ENCODE peak calls at places on chromosome 14, in five cellular contexts. One of them, this sample, is unnamed.

GRCh38 chr14:92780444-92780843 is 13.7 kb upstream of the GOLGA5 start:
- DNase-seq in AG09309: no peak
- DNase-seq in WERI-Rb-1: no peak
- DNase-seq in hepatocyte: no peak
- DNase-seq in sigmoid colon: no peak
- DNase-seq in this sample: no peak

GRCh38 chr14:52313903-52314481 is at the start of gene PTGER2:
- DNase-seq in hepatocyte: peak
- DNase-seq in sigmoid colon: peak
- DNase-seq in AG09309: peak
- DNase-seq in WERI-Rb-1: peak
- DNase-seq in this sample: peak

GRCh38 chr14:72643317-72643801 is 250.5 kb downstream of the DPF3 start:
- DNase-seq in sigmoid colon: no peak
- DNase-seq in hepatocyte: peak
- DNase-seq in WERI-Rb-1: peak
- DNase-seq in AG09309: peak
- DNase-seq in this sample: peak

GRCh38 chr14:71711619-71712018 is 220.6 kb upstream of the RGS6 start:
- DNase-seq in sigmoid colon: no peak
- DNase-seq in hepatocyte: peak
- DNase-seq in AG09309: peak
- DNase-seq in WERI-Rb-1: no peak
- DNase-seq in this sample: peak

GRCh38 chr14:59060841-59061240 is 127.6 kb upstream of the DAAM1 start:
- DNase-seq in sigmoid colon: no peak
- DNase-seq in AG09309: no peak
- DNase-seq in WERI-Rb-1: peak
- DNase-seq in hepatocyte: no peak
- DNase-seq in this sample: peak

GRCh38 chr14:55373784-55374725 is 37.6 kb downstream of the ATG14 start:
- DNase-seq in WERI-Rb-1: no peak
- DNase-seq in AG09309: no peak
- DNase-seq in sigmoid colon: no peak
- DNase-seq in hepatocyte: peak
- DNase-seq in this sample: no peak

GRCh38 chr14:61438860-61439765 is 117.7 kb downstream of the PRKCH start:
- DNase-seq in sigmoid colon: no peak
- DNase-seq in hepatocyte: peak
- DNase-seq in WERI-Rb-1: no peak
- DNase-seq in AG09309: peak
- DNase-seq in this sample: no peak

GRCh38 chr14:24082411-24083080 is 11.2 kb downstream of the CPNE6 start:
- DNase-seq in AG09309: no peak
- DNase-seq in sigmoid colon: no peak
- DNase-seq in hepatocyte: no peak
- DNase-seq in WERI-Rb-1: no peak
- DNase-seq in this sample: no peak

GRCh38 chr14:80264698-80265097 is 53.4 kb upstream of the DIO2 start:
- DNase-seq in sigmoid colon: no peak
- DNase-seq in WERI-Rb-1: no peak
- DNase-seq in AG09309: no peak
- DNase-seq in hepatocyte: no peak
- DNase-seq in this sample: no peak

GRCh38 chr14:106657460-106657859 is 1131.1 kb downstream of the TMEM121 start:
- DNase-seq in AG09309: no peak
- DNase-seq in sigmoid colon: no peak
- DNase-seq in hepatocyte: no peak
- DNase-seq in WERI-Rb-1: peak
- DNase-seq in this sample: no peak

GRCh38 chr14:73850940-73851339 is 691 bp upstream of the PTGR2 start:
- DNase-seq in sigmoid colon: no peak
- DNase-seq in hepatocyte: peak
- DNase-seq in AG09309: no peak
- DNase-seq in WERI-Rb-1: no peak
- DNase-seq in this sample: no peak

GRCh38 chr14:55351111-55351510 is 60.5 kb downstream of the ATG14 start:
- DNase-seq in hepatocyte: no peak
- DNase-seq in AG09309: no peak
- DNase-seq in WERI-Rb-1: no peak
- DNase-seq in sigmoid colon: no peak
- DNase-seq in this sample: no peak

GRCh38 chr14:32808574-32809098 is 130.0 kb upstream of the NPAS3 start:
- DNase-seq in sigmoid colon: no peak
- DNase-seq in WERI-Rb-1: no peak
- DNase-seq in AG09309: no peak
- DNase-seq in hepatocyte: peak
- DNase-seq in this sample: peak
- H3K4me3 ChIP-seq in sigmoid colon: peak
- H3K4me3 ChIP-seq in WERI-Rb-1: no peak
- H3K4me3 ChIP-seq in AG09309: no peak
- H3K4me3 ChIP-seq in hepatocyte: no peak
- H3K4me3 ChIP-seq in this sample: peak

DNA sequence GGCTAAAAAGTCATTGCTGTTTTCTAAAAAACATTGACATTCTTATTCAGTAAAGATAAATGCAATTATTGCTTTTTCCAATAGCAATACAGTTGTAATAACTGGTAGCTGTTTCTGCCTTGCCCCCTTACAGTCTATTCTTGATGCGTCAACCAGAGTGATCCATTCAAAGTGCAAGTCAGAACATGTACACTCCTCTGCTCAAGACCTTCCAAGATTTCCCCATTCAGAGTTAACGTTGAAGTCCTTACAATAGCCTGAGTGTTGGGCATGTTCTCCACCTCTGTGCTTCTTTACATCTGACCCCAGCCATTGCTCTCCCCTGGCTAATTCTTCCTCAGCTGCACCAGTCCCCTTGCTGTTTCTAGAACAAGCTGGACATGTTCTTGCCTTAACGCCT is 24.3 kb downstream of the VRK1 start:
- DNase-seq in sigmoid colon: no peak
- DNase-seq in AG09309: no peak
- DNase-seq in WERI-Rb-1: peak
- DNase-seq in hepatocyte: no peak
- DNase-seq in this sample: no peak
- H3K4me3 ChIP-seq in sigmoid colon: no peak
- H3K4me3 ChIP-seq in AG09309: no peak
- H3K4me3 ChIP-seq in WERI-Rb-1: no peak
- H3K4me3 ChIP-seq in hepatocyte: no peak
- H3K4me3 ChIP-seq in this sample: no peak

GRCh38 chr14:104685998-104686610 is 3.3 kb upstream of the INF2 start:
- DNase-seq in AG09309: no peak
- DNase-seq in hepatocyte: no peak
- DNase-seq in WERI-Rb-1: no peak
- DNase-seq in sigmoid colon: no peak
- DNase-seq in this sample: no peak

GRCh38 chr14:104688505-104688754 is 988 bp upstream of the INF2 start:
- DNase-seq in sigmoid colon: no peak
- DNase-seq in hepatocyte: no peak
- DNase-seq in WERI-Rb-1: no peak
- DNase-seq in AG09309: no peak
- DNase-seq in this sample: no peak

GRCh38 chr14:104687601-104688504 is 1.6 kb upstream of the INF2 start:
- DNase-seq in hepatocyte: peak
- DNase-seq in AG09309: no peak
- DNase-seq in WERI-Rb-1: no peak
- DNase-seq in sigmoid colon: peak
- DNase-seq in this sample: peak

GRCh38 chr14:104685216-104685997 is 4.0 kb upstream of the INF2 start:
- DNase-seq in sigmoid colon: no peak
- DNase-seq in AG09309: no peak
- DNase-seq in hepatocyte: peak
- DNase-seq in WERI-Rb-1: no peak
- DNase-seq in this sample: no peak

GRCh38 chr14:104686624-104687517 is 2.5 kb upstream of the INF2 start:
- DNase-seq in hepatocyte: no peak
- DNase-seq in WERI-Rb-1: no peak
- DNase-seq in AG09309: no peak
- DNase-seq in sigmoid colon: no peak
- DNase-seq in this sample: no peak
- H3K4me3 ChIP-seq in hepatocyte: no peak
- H3K4me3 ChIP-seq in WERI-Rb-1: no peak
- H3K4me3 ChIP-seq in AG09309: no peak
- H3K4me3 ChIP-seq in sigmoid colon: no peak
- H3K4me3 ChIP-seq in this sample: no peak

DNA sequence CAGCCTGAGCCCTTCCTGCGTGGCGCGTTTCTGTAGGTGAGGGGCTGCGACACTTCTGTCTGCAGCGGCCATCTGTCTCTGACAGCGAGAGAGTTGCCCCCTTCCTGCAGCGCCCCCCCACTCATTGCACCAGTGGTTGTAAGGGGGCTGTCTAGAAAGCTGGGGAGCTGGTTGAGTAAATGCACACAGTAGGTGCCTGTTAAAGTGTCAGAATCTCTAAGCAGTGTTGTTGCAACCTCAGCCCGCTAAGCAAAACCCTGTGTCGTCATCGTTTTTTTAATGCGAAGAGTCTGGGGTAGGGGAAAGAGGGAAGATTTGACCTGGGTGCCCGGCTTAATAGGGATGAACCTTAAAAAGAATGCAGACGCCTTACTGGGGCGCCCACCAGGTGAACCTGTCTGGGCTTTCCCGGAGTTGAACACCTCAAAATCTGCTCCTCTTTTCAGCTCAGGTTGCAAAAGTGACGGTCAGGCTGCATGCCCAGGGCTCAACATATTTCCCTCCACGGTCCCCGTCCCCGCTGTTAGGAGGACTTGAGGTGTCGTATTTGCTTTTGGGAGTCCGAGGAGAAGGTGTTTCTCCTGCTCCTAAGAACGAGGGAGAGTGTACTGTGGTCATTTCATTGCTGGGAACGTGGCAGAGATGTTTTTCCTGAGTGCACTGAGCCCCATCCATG is 1.0 kb downstream of the DLK1 start:
- DNase-seq in WERI-Rb-1: no peak
- DNase-seq in AG09309: no peak
- DNase-seq in sigmoid colon: no peak
- DNase-seq in hepatocyte: no peak
- DNase-seq in this sample: no peak
- H3K4me3 ChIP-seq in WERI-Rb-1: no peak
- H3K4me3 ChIP-seq in AG09309: no peak
- H3K4me3 ChIP-seq in sigmoid colon: no peak
- H3K4me3 ChIP-seq in hepatocyte: peak
- H3K4me3 ChIP-seq in this sample: no peak